ENCODE peak calls at places on chromosomes 6 and 20, in nine cellular contexts. One of them, this sample, is unnamed.

GRCh38 chr20:3729811-3730550 is 2.5 kb upstream of the HSPA12B start:
- DNase-seq in right lobe of liver: no peak
- DNase-seq in body of pancreas: no peak
- DNase-seq in sigmoid colon: peak
- DNase-seq in IMR-90: no peak
- DNase-seq in Peyer's patch: no peak
- DNase-seq in prostate gland: no peak
- DNase-seq in esophagus muscularis mucosa: no peak
- DNase-seq in heart left ventricle: peak
- DNase-seq in this sample: no peak

GRCh38 chr20:56592817-56593216 is 36.3 kb upstream of the TFAP2C start:
- DNase-seq in sigmoid colon: no peak
- DNase-seq in prostate gland: no peak
- DNase-seq in right lobe of liver: no peak
- DNase-seq in IMR-90: no peak
- DNase-seq in esophagus muscularis mucosa: no peak
- DNase-seq in heart left ventricle: no peak
- DNase-seq in body of pancreas: no peak
- DNase-seq in Peyer's patch: no peak
- DNase-seq in this sample: no peak

GRCh38 chr6:41427642-41428401 is 92.4 kb downstream of the NCR2 start:
- DNase-seq in sigmoid colon: peak
- DNase-seq in prostate gland: peak
- DNase-seq in Peyer's patch: peak
- DNase-seq in esophagus muscularis mucosa: no peak
- DNase-seq in right lobe of liver: peak
- DNase-seq in heart left ventricle: peak
- DNase-seq in IMR-90: no peak
- DNase-seq in body of pancreas: peak
- DNase-seq in this sample: no peak

GRCh38 chr6:37653933-37654565 is 43.6 kb downstream of the MDGA1 start:
- DNase-seq in Peyer's patch: peak
- DNase-seq in right lobe of liver: no peak
- DNase-seq in heart left ventricle: no peak
- DNase-seq in IMR-90: peak
- DNase-seq in esophagus muscularis mucosa: no peak
- DNase-seq in sigmoid colon: no peak
- DNase-seq in prostate gland: no peak
- DNase-seq in body of pancreas: peak
- DNase-seq in this sample: no peak

GRCh38 chr6:5361371-5361770 is 100.1 kb downstream of the FARS2 start:
- DNase-seq in sigmoid colon: no peak
- DNase-seq in IMR-90: peak
- DNase-seq in body of pancreas: no peak
- DNase-seq in esophagus muscularis mucosa: no peak
- DNase-seq in Peyer's patch: no peak
- DNase-seq in right lobe of liver: no peak
- DNase-seq in prostate gland: no peak
- DNase-seq in heart left ventricle: no peak
- DNase-seq in this sample: no peak

GRCh38 chr20:61665746-61666470 is 399.8 kb downstream of the TAF4 start:
- DNase-seq in heart left ventricle: no peak
- DNase-seq in Peyer's patch: no peak
- DNase-seq in prostate gland: no peak
- DNase-seq in esophagus muscularis mucosa: no peak
- DNase-seq in sigmoid colon: no peak
- DNase-seq in body of pancreas: no peak
- DNase-seq in right lobe of liver: no peak
- DNase-seq in IMR-90: no peak
- DNase-seq in this sample: no peak

GRCh38 chr20:44861547-44862006 is 23.9 kb upstream of the YWHAB start:
- DNase-seq in sigmoid colon: peak
- DNase-seq in prostate gland: no peak
- DNase-seq in right lobe of liver: no peak
- DNase-seq in IMR-90: peak
- DNase-seq in esophagus muscularis mucosa: peak
- DNase-seq in body of pancreas: peak
- DNase-seq in heart left ventricle: no peak
- DNase-seq in Peyer's patch: no peak
- DNase-seq in this sample: no peak

GRCh38 chr6:90653750-90654149 is 66.9 kb upstream of the MAP3K7 start:
- DNase-seq in body of pancreas: no peak
- DNase-seq in prostate gland: no peak
- DNase-seq in IMR-90: no peak
- DNase-seq in right lobe of liver: no peak
- DNase-seq in Peyer's patch: no peak
- DNase-seq in esophagus muscularis mucosa: no peak
- DNase-seq in sigmoid colon: no peak
- DNase-seq in heart left ventricle: no peak
- DNase-seq in this sample: no peak

GRCh38 chr6:41359617-41360313 is 24.4 kb downstream of the NCR2 start:
- DNase-seq in sigmoid colon: no peak
- DNase-seq in right lobe of liver: no peak
- DNase-seq in esophagus muscularis mucosa: peak
- DNase-seq in IMR-90: no peak
- DNase-seq in prostate gland: no peak
- DNase-seq in body of pancreas: no peak
- DNase-seq in Peyer's patch: no peak
- DNase-seq in heart left ventricle: no peak
- DNase-seq in this sample: no peak

GRCh38 chr6:139161169-139161568 is 26.3 kb downstream of the HECA start:
- DNase-seq in heart left ventricle: no peak
- DNase-seq in right lobe of liver: no peak
- DNase-seq in esophagus muscularis mucosa: no peak
- DNase-seq in prostate gland: no peak
- DNase-seq in sigmoid colon: no peak
- DNase-seq in IMR-90: peak
- DNase-seq in Peyer's patch: peak
- DNase-seq in body of pancreas: no peak
- DNase-seq in this sample: no peak

GRCh38 chr20:23928353-23928752 is 48.8 kb upstream of the CST5 start:
- DNase-seq in heart left ventricle: no peak
- DNase-seq in right lobe of liver: peak
- DNase-seq in Peyer's patch: no peak
- DNase-seq in IMR-90: no peak
- DNase-seq in esophagus muscularis mucosa: no peak
- DNase-seq in sigmoid colon: no peak
- DNase-seq in body of pancreas: no peak
- DNase-seq in prostate gland: no peak
- DNase-seq in this sample: no peak
- H3K4me3 ChIP-seq in heart left ventricle: no peak
- H3K4me3 ChIP-seq in right lobe of liver: no peak
- H3K4me3 ChIP-seq in Peyer's patch: no peak
- H3K4me3 ChIP-seq in IMR-90: no peak
- H3K4me3 ChIP-seq in esophagus muscularis mucosa: no peak
- H3K4me3 ChIP-seq in sigmoid colon: no peak
- H3K4me3 ChIP-seq in body of pancreas: no peak
- H3K4me3 ChIP-seq in prostate gland: no peak
- H3K4me3 ChIP-seq in this sample: no peak

DNA sequence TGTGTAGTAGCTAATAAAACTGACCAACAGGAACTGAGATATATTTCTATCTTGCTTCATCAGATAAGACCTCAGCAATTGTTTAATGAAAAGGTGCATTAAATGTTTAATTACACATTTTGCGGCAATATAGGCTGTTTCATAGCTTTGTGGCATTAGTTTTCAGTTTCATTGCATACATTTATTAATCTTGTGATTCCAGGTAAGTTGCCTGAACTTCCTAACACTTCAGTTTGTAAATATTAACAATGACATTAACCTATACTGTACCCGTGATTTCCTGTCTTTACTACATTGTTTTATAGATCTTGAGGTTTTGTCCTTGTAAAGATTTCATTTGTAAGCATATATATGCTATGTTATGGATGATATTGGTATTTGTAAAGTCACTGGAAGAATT is 66.5 kb downstream of the PKIB start:
- DNase-seq in sigmoid colon: no peak
- DNase-seq in esophagus muscularis mucosa: no peak
- DNase-seq in heart left ventricle: no peak
- DNase-seq in Peyer's patch: no peak
- DNase-seq in right lobe of liver: no peak
- DNase-seq in body of pancreas: no peak
- DNase-seq in prostate gland: no peak
- DNase-seq in IMR-90: no peak
- DNase-seq in this sample: no peak
- TF ChIP-seq CTCF in sigmoid colon: no peak
- TF ChIP-seq CTCF in esophagus muscularis mucosa: no peak
- TF ChIP-seq CTCF in heart left ventricle: no peak
- TF ChIP-seq CTCF in Peyer's patch: no peak
- TF ChIP-seq CTCF in right lobe of liver: no peak
- TF ChIP-seq CTCF in body of pancreas: no peak
- TF ChIP-seq CTCF in prostate gland: no peak
- TF ChIP-seq CTCF in IMR-90: no peak
- TF ChIP-seq CTCF in this sample: no peak

GRCh38 chr20:50346372-50347347 is 156.0 kb downstream of the CEBPB start:
- DNase-seq in prostate gland: peak
- DNase-seq in IMR-90: peak
- DNase-seq in body of pancreas: peak
- DNase-seq in Peyer's patch: peak
- DNase-seq in esophagus muscularis mucosa: peak
- DNase-seq in sigmoid colon: peak
- DNase-seq in heart left ventricle: peak
- DNase-seq in right lobe of liver: peak
- DNase-seq in this sample: peak
- TF ChIP-seq POLR2A in prostate gland: no peak
- TF ChIP-seq POLR2A in IMR-90: no peak
- TF ChIP-seq POLR2A in body of pancreas: peak
- TF ChIP-seq POLR2A in Peyer's patch: no peak
- TF ChIP-seq POLR2A in esophagus muscularis mucosa: no peak
- TF ChIP-seq POLR2A in sigmoid colon: no peak
- TF ChIP-seq POLR2A in heart left ventricle: no peak
- TF ChIP-seq POLR2A in right lobe of liver: no peak
- TF ChIP-seq POLR2A in this sample: no peak

GRCh38 chr6:163585932-163586437 is 171.5 kb downstream of the QKI start:
- DNase-seq in esophagus muscularis mucosa: no peak
- DNase-seq in heart left ventricle: peak
- DNase-seq in right lobe of liver: no peak
- DNase-seq in body of pancreas: peak
- DNase-seq in sigmoid colon: peak
- DNase-seq in Peyer's patch: no peak
- DNase-seq in IMR-90: peak
- DNase-seq in prostate gland: no peak
- DNase-seq in this sample: no peak
- H3K4me3 ChIP-seq in esophagus muscularis mucosa: no peak
- H3K4me3 ChIP-seq in heart left ventricle: no peak
- H3K4me3 ChIP-seq in right lobe of liver: no peak
- H3K4me3 ChIP-seq in body of pancreas: no peak
- H3K4me3 ChIP-seq in sigmoid colon: no peak
- H3K4me3 ChIP-seq in Peyer's patch: no peak
- H3K4me3 ChIP-seq in IMR-90: no peak
- H3K4me3 ChIP-seq in prostate gland: no peak
- H3K4me3 ChIP-seq in this sample: no peak

GRCh38 chr6:79869184-79869583 is 78.2 kb downstream of the ELOVL4 start:
- DNase-seq in prostate gland: no peak
- DNase-seq in body of pancreas: no peak
- DNase-seq in Peyer's patch: no peak
- DNase-seq in heart left ventricle: no peak
- DNase-seq in esophagus muscularis mucosa: no peak
- DNase-seq in right lobe of liver: peak
- DNase-seq in sigmoid colon: no peak
- DNase-seq in IMR-90: no peak
- DNase-seq in this sample: no peak

GRCh38 chr6:79864421-79864820 is 82.9 kb downstream of the ELOVL4 start:
- DNase-seq in heart left ventricle: no peak
- DNase-seq in right lobe of liver: no peak
- DNase-seq in Peyer's patch: no peak
- DNase-seq in body of pancreas: peak
- DNase-seq in sigmoid colon: no peak
- DNase-seq in esophagus muscularis mucosa: no peak
- DNase-seq in prostate gland: no peak
- DNase-seq in IMR-90: no peak
- DNase-seq in this sample: no peak

GRCh38 chr6:79872303-79872702 is 75.0 kb downstream of the ELOVL4 start:
- DNase-seq in heart left ventricle: no peak
- DNase-seq in body of pancreas: no peak
- DNase-seq in esophagus muscularis mucosa: no peak
- DNase-seq in sigmoid colon: no peak
- DNase-seq in prostate gland: no peak
- DNase-seq in IMR-90: no peak
- DNase-seq in Peyer's patch: no peak
- DNase-seq in right lobe of liver: no peak
- DNase-seq in this sample: no peak

GRCh38 chr6:79869600-79870084 is 77.7 kb downstream of the ELOVL4 start:
- DNase-seq in body of pancreas: peak
- DNase-seq in IMR-90: peak
- DNase-seq in esophagus muscularis mucosa: no peak
- DNase-seq in right lobe of liver: peak
- DNase-seq in prostate gland: peak
- DNase-seq in sigmoid colon: peak
- DNase-seq in Peyer's patch: peak
- DNase-seq in heart left ventricle: peak
- DNase-seq in this sample: peak

DNA sequence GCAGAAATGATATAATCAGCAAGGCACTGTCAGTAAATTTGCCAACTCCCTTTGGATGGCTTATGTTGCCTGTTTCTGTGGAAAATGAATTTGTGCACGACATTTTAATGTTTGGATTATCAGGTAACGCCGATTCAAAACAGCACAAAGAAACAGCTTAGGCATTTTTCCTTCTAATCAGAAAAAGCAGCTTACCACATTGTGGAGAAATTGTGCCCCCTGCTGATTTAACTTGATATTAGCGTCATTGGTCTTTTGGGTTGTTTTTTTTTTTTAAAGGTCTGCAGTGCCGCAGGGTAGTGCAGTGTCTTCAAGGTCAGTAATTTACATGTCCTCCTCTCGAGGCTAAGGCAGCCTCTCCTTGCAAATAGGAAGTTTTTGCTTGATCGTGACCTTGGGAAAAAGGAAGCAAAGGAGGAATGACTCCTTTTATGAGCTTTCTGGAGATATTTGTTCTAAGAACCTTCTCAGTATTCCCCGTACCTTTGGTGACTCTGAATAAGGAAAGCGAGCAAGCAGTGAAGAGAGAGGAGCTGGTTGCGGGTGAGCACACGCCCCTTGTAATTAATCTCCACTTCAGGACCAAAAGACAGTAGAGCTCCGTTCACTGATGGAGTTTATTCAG is 79.1 kb downstream of the ELOVL4 start:
- DNase-seq in prostate gland: peak
- DNase-seq in right lobe of liver: no peak
- DNase-seq in Peyer's patch: no peak
- DNase-seq in body of pancreas: peak
- DNase-seq in sigmoid colon: no peak
- DNase-seq in IMR-90: peak
- DNase-seq in heart left ventricle: no peak
- DNase-seq in esophagus muscularis mucosa: no peak
- DNase-seq in this sample: no peak
- TF ChIP-seq CTCF in prostate gland: peak
- TF ChIP-seq CTCF in right lobe of liver: peak
- TF ChIP-seq CTCF in Peyer's patch: peak
- TF ChIP-seq CTCF in body of pancreas: peak
- TF ChIP-seq CTCF in sigmoid colon: peak
- TF ChIP-seq CTCF in IMR-90: peak
- TF ChIP-seq CTCF in heart left ventricle: peak
- TF ChIP-seq CTCF in esophagus muscularis mucosa: peak
- TF ChIP-seq CTCF in this sample: no peak

This sample was measured in lower leg skin.